ENCODE peak calls at places on chromosomes 1 and 21, in five cellular contexts. One of them, this sample, is unnamed.

GRCh38 chr1:35452086-35452485 is 105.1 kb downstream of the KIAA0319L start:
- DNase-seq in AG10803: peak
- DNase-seq in fibroblast of mammary gland: peak
- DNase-seq in epithelial cell of proximal tubule: no peak
- DNase-seq in lung: peak
- DNase-seq in this sample: peak

GRCh38 chr1:59113876-59114457 is 182.9 kb upstream of the FGGY start:
- DNase-seq in epithelial cell of proximal tubule: no peak
- DNase-seq in AG10803: no peak
- DNase-seq in lung: no peak
- DNase-seq in fibroblast of mammary gland: no peak
- DNase-seq in this sample: no peak

GRCh38 chr21:24514081-24514733 is 1093.1 kb downstream of the MRPL39 start:
- DNase-seq in lung: no peak
- DNase-seq in fibroblast of mammary gland: no peak
- DNase-seq in epithelial cell of proximal tubule: no peak
- DNase-seq in AG10803: no peak
- DNase-seq in this sample: peak

GRCh38 chr21:32099812-32100416 is 178.9 kb downstream of the MIS18A start:
- DNase-seq in fibroblast of mammary gland: no peak
- DNase-seq in epithelial cell of proximal tubule: no peak
- DNase-seq in AG10803: no peak
- DNase-seq in lung: no peak
- DNase-seq in this sample: no peak

GRCh38 chr1:107228704-107229103 is 87.9 kb downstream of the NTNG1 start:
- DNase-seq in AG10803: peak
- DNase-seq in lung: no peak
- DNase-seq in fibroblast of mammary gland: no peak
- DNase-seq in epithelial cell of proximal tubule: no peak
- DNase-seq in this sample: peak

GRCh38 chr1:161511018-161511755 is 5.9 kb downstream of the FCGR2A start:
- DNase-seq in lung: no peak
- DNase-seq in epithelial cell of proximal tubule: no peak
- DNase-seq in AG10803: no peak
- DNase-seq in fibroblast of mammary gland: no peak
- DNase-seq in this sample: no peak

GRCh38 chr1:242544071-242544470 is 19.6 kb upstream of the PLD5 start:
- DNase-seq in lung: no peak
- DNase-seq in AG10803: no peak
- DNase-seq in fibroblast of mammary gland: no peak
- DNase-seq in epithelial cell of proximal tubule: no peak
- DNase-seq in this sample: no peak

GRCh38 chr21:39083377-39084008 is 99.8 kb downstream of the PSMG1 start:
- DNase-seq in AG10803: no peak
- DNase-seq in epithelial cell of proximal tubule: no peak
- DNase-seq in lung: peak
- DNase-seq in fibroblast of mammary gland: peak
- DNase-seq in this sample: no peak

GRCh38 chr1:170664828-170665617 is 1.1 kb downstream of the PRRX1 start:
- DNase-seq in fibroblast of mammary gland: peak
- DNase-seq in lung: no peak
- DNase-seq in AG10803: peak
- DNase-seq in epithelial cell of proximal tubule: no peak
- DNase-seq in this sample: peak
- TF ChIP-seq CTCF in fibroblast of mammary gland: peak
- TF ChIP-seq CTCF in lung: no peak
- TF ChIP-seq CTCF in AG10803: peak
- TF ChIP-seq CTCF in epithelial cell of proximal tubule: peak
- TF ChIP-seq CTCF in this sample: peak

GRCh38 chr1:111139956-111140679 is at the start of the genes CEPT1 and DRAM2:
- DNase-seq in lung: peak
- DNase-seq in AG10803: peak
- DNase-seq in fibroblast of mammary gland: peak
- DNase-seq in epithelial cell of proximal tubule: peak
- DNase-seq in this sample: peak

GRCh38 chr1:111142358-111142975 is 2.4 kb downstream of the CEPT1 start:
- DNase-seq in lung: no peak
- DNase-seq in AG10803: no peak
- DNase-seq in fibroblast of mammary gland: no peak
- DNase-seq in epithelial cell of proximal tubule: no peak
- DNase-seq in this sample: no peak

GRCh38 chr1:111140680-111140967 is 601 bp downstream of the CEPT1 start:
- DNase-seq in epithelial cell of proximal tubule: no peak
- DNase-seq in fibroblast of mammary gland: peak
- DNase-seq in lung: no peak
- DNase-seq in AG10803: peak
- DNase-seq in this sample: no peak

GRCh38 chr1:111141245-111141644 is 1.2 kb downstream of the CEPT1 start:
- DNase-seq in AG10803: no peak
- DNase-seq in lung: no peak
- DNase-seq in epithelial cell of proximal tubule: no peak
- DNase-seq in fibroblast of mammary gland: no peak
- DNase-seq in this sample: no peak

GRCh38 chr1:111141803-111142202 is 1.8 kb downstream of the CEPT1 start:
- DNase-seq in lung: no peak
- DNase-seq in fibroblast of mammary gland: no peak
- DNase-seq in epithelial cell of proximal tubule: no peak
- DNase-seq in AG10803: no peak
- DNase-seq in this sample: no peak
- H3K4me3 ChIP-seq in lung: no peak
- H3K4me3 ChIP-seq in fibroblast of mammary gland: no peak
- H3K4me3 ChIP-seq in epithelial cell of proximal tubule: peak
- H3K4me3 ChIP-seq in AG10803: no peak
- H3K4me3 ChIP-seq in this sample: no peak

DNA sequence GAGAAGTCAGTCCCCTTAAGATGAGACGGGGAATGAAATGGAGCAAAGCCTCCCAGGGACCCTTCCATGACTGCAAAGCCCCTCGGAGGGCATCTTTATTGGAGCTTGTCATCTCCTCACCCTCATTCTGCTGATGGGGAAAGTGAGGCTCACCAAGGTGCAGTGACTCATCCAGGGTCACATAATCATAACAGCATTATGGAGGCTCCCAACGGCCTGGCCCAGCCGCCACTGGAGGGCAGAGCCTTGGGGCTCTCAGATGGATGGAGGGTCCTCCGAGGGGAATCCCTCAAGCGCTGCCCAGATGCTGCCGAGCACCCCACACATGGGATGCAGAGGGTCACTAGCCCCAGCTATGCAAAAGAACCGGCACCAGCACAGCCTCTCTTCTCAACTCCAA is 18.9 kb downstream of the IFFO2 start:
- DNase-seq in fibroblast of mammary gland: no peak
- DNase-seq in AG10803: no peak
- DNase-seq in epithelial cell of proximal tubule: no peak
- DNase-seq in lung: no peak
- DNase-seq in this sample: no peak
- TF ChIP-seq CTCF in fibroblast of mammary gland: no peak
- TF ChIP-seq CTCF in AG10803: no peak
- TF ChIP-seq CTCF in epithelial cell of proximal tubule: no peak
- TF ChIP-seq CTCF in lung: no peak
- TF ChIP-seq CTCF in this sample: no peak

GRCh38 chr1:19704247-19705113 is 39.8 kb downstream of the HTR6 start:
- DNase-seq in AG10803: peak
- DNase-seq in lung: peak
- DNase-seq in epithelial cell of proximal tubule: no peak
- DNase-seq in fibroblast of mammary gland: peak
- DNase-seq in this sample: peak
- H3K4me3 ChIP-seq in AG10803: no peak
- H3K4me3 ChIP-seq in lung: no peak
- H3K4me3 ChIP-seq in epithelial cell of proximal tubule: no peak
- H3K4me3 ChIP-seq in fibroblast of mammary gland: no peak
- H3K4me3 ChIP-seq in this sample: no peak

DNA sequence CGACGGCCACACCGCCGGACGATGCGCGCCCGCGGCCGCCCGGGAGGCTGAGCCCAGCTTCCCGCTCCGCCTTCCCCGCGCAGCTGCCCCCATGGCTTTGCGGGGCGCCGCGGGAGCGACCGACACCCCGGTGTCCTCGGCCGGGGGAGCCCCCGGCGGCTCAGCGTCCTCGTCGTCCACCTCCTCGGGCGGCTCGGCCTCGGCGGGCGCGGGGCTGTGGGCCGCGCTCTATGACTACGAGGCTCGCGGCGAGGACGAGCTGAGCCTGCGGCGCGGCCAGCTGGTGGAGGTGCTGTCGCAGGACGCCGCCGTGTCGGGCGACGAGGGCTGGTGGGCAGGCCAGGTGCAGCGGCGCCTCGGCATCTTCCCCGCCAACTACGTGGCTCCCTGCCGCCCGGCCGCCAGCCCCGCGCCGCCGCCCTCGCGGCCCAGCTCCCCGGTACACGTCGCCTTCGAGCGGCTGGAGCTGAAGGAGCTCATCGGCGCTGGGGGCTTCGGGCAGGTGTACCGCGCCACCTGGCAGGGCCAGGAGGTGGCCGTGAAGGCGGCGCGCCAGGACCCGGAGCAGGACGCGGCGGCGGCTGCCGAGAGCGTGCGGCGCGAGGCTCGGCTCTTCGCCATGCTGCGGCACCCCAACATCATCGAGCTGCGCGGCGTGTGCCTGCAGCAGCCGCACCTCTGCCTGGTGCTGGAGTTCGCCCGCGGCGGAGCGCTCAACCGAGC is 575 bp downstream of the MAP3K21 start:
- DNase-seq in epithelial cell of proximal tubule: no peak
- DNase-seq in lung: no peak
- DNase-seq in AG10803: no peak
- DNase-seq in fibroblast of mammary gland: no peak
- DNase-seq in this sample: no peak
- TF ChIP-seq CTCF in epithelial cell of proximal tubule: no peak
- TF ChIP-seq CTCF in lung: no peak
- TF ChIP-seq CTCF in AG10803: no peak
- TF ChIP-seq CTCF in fibroblast of mammary gland: no peak
- TF ChIP-seq CTCF in this sample: no peak

DNA sequence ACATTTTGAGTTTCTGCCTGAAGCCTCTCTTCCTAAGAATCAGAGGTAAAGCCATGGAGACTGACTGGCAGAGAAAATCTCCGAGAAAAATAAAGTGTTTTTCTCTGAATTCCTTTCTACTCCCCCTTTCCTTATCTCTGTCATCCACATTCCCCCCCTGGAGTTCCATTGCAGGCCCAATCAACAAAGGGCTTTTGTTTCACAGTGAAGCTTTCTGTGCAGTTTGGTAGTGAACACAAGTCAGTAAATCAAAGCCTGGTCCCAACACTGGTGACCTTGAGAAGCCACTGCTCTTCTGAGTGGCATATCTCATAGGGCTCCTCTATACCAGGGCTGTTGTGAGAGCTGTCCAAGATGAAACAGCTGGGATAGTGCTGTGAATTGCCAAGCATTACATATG is 228.4 kb downstream of the SEC16B start:
- DNase-seq in epithelial cell of proximal tubule: no peak
- DNase-seq in fibroblast of mammary gland: no peak
- DNase-seq in AG10803: no peak
- DNase-seq in lung: no peak
- DNase-seq in this sample: no peak
- H3K4me3 ChIP-seq in epithelial cell of proximal tubule: no peak
- H3K4me3 ChIP-seq in fibroblast of mammary gland: no peak
- H3K4me3 ChIP-seq in AG10803: no peak
- H3K4me3 ChIP-seq in lung: no peak
- H3K4me3 ChIP-seq in this sample: no peak

DNA sequence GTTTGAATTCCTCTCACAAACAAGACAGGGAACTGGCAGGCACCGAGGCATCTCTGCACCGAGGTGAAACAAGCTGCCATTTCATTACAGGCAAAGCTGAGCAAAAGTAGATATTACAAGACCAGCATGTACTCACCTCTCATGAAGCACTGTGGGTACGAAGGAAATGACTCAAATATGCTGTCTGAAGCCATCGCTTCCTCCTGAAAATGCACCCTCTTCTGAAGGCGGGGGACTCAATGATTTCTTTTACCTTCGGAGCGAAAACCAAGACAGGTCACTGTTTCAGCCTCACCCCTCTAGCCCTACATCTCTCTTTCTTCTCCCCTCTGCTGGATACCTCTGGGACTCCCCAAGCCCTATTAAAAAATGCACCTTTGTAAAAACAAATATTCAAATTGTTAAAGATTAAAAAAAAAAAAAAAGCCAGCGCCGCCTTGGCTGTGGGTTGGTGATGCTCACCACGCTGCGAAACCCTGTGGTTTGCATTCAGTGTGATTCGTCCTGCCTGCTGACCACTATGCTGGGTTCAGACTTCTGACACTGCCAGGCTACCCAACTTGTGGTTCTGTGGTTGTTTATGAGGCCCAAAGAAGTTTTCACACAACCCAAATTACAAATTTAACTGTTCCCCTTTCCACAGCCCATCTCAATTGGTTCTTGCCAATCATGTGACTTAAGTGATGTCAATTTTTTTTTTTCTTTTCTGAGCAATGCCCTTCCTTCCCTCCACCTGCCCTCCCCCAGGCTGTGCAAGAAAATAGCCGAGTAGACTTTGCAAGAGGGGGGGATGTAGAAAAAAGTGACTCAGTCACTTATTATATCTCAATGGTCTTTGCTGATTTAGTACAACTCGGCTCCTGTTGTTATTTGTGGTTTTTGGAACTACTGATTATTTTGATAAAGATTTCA is at the start of gene RUNX1:
- DNase-seq in lung: peak
- DNase-seq in AG10803: peak
- DNase-seq in epithelial cell of proximal tubule: no peak
- DNase-seq in fibroblast of mammary gland: peak
- DNase-seq in this sample: peak
- TF ChIP-seq CTCF in lung: no peak
- TF ChIP-seq CTCF in AG10803: peak
- TF ChIP-seq CTCF in epithelial cell of proximal tubule: no peak
- TF ChIP-seq CTCF in fibroblast of mammary gland: no peak
- TF ChIP-seq CTCF in this sample: no peak

DNA sequence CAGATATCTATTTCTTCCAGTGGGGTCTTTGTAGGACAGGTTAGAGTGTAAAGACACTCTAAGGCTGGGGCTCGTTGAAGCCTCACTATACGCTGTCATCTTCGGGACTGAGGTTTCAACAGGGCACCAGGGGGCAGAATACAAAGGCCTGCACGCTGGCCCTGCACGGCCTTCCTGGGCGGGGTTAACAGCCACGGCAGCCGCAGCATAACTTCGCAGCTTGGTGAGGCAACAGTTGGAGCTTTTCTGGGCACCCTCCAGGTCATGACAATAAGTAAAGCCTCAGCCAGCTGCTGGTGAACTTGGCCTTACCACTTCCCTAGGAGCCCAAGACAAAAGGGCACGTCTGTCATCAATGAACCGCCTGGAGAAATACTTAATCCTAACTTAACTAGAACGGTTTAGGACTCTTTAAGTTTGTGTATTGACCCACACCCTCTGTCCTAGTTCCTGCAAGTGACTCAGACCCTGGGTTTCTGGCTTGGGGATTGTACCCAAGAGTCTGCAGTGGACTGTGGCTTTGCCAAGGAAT is 2.3 kb upstream of the RUNX1 start:
- DNase-seq in lung: peak
- DNase-seq in epithelial cell of proximal tubule: no peak
- DNase-seq in fibroblast of mammary gland: peak
- DNase-seq in AG10803: peak
- DNase-seq in this sample: peak
- H3K4me3 ChIP-seq in lung: no peak
- H3K4me3 ChIP-seq in epithelial cell of proximal tubule: no peak
- H3K4me3 ChIP-seq in fibroblast of mammary gland: no peak
- H3K4me3 ChIP-seq in AG10803: no peak
- H3K4me3 ChIP-seq in this sample: no peak